ENCODE peak calls at places on chromosomes 12 and 14, in seven cellular contexts. V is GM23248, K is hepatocyte, S is PC-3, H is HCT116, A is OCI-LY7, L is GM23338. B is an unnamed sample. For H3K9me2, the result is how much of the 10 kb centered on the place peaks cover.

GRCh38 chr12:71183018-71183417 is 25.2 kb upstream of the TSPAN8 start:
- DNase-seq in H (peak), V (peak), S (peak), K (peak), L (no peak), A (no peak), B (no peak)

GRCh38 chr12:132690112-132690511 is 2.7 kb downstream of the PXMP2 start:
- DNase-seq in A (no peak), S (no peak), H (no peak), K (no peak), V (no peak), L (no peak), B (no peak)

GRCh38 chr12:105698047-105698446 is 367.6 kb downstream of the C12orf75 start:
- DNase-seq in S (no peak), K (no peak), A (no peak), V (peak), L (no peak), H (no peak), B (no peak)

GRCh38 chr14:97377550-97377949 is 580.4 kb downstream of the VRK1 start:
- DNase-seq in A (no peak), S (no peak), K (no peak), V (no peak), L (peak), H (no peak), B (no peak)

GRCh38 chr12:71371132-71371531 is 68.5 kb upstream of the LGR5 start:
- DNase-seq in H (peak), S (peak), A (no peak), V (no peak), L (peak), K (no peak), B (no peak)

GRCh38 chr14:93302688-93303581 is 29.9 kb downstream of the BTBD7 start:
- DNase-seq in K (no peak), V (no peak), S (no peak), A (no peak), H (no peak), L (no peak), B (no peak)

GRCh38 chr14:103108749-103109207 is 14.3 kb downstream of the EXOC3L4 start:
- DNase-seq in L (peak), K (no peak), H (no peak), V (peak), S (no peak), A (peak), B (peak)

GRCh38 chr14:94691658-94692029 is 78.3 kb downstream of the GSC start:
- DNase-seq in S (no peak), K (no peak), V (peak), A (no peak), L (no peak), H (no peak), B (no peak)

GRCh38 chr12:27163048-27163715 is 80.8 kb upstream of the C12orf71 start:
- DNase-seq in V (peak), S (peak), H (no peak), L (peak), A (no peak), K (no peak), B (no peak)

GRCh38 chr12:3530548-3530947 is 39.5 kb downstream of the PRMT8 start:
- DNase-seq in K (no peak), S (no peak), A (no peak), H (no peak), L (no peak), V (no peak), B (no peak)

GRCh38 chr12:100656806-100657205 is 83.3 kb downstream of the GAS2L3 start:
- DNase-seq in L (no peak), H (no peak), K (no peak), V (no peak), A (no peak), S (no peak), B (no peak)

GRCh38 chr14:21025374-21026151 is 702 bp upstream of the NDRG2 start:
- DNase-seq in A (no peak), V (no peak), H (no peak), S (no peak), K (peak), L (peak), B (no peak)

GRCh38 chr12:16352481-16352880 is 5.0 kb downstream of the MGST1 start:
- DNase-seq in S (peak), H (no peak), L (no peak), K (no peak), V (peak), A (no peak), B (no peak)

GRCh38 chr12:88242161-88242925 is 100.2 kb downstream of the TMTC3 start:
- DNase-seq in H (peak), A (no peak), S (peak), L (no peak), K (peak), V (peak), B (peak)

GRCh38 chr12:121792607-121793500 is 634 bp downstream of the RHOF start:
- DNase-seq in V (no peak), A (peak), S (peak), H (no peak), L (peak), K (peak), B (no peak)

GRCh38 chr12:117514016-117514415 is 152.6 kb upstream of the NOS1 start:
- DNase-seq in V (no peak), S (no peak), H (no peak), L (peak), A (no peak), K (no peak), B (no peak)

GRCh38 chr12:85016423-85016822 is 19.7 kb downstream of the TSPAN19 start:
- DNase-seq in K (no peak), S (peak), L (no peak), V (peak), A (no peak), H (peak), B (peak)

GRCh38 chr12:120225852-120226640 is 25.1 kb upstream of the RPLP0 start:
- DNase-seq in V (no peak), A (peak), K (no peak), L (peak), H (no peak), S (no peak), B (peak)

GRCh38 chr14:87999282-87999681 is 5.7 kb upstream of the GPR65 start:
- DNase-seq in V (no peak), S (no peak), H (no peak), A (no peak), L (no peak), K (no peak), B (no peak)

GRCh38 chr12:46933947-46934346 is 108.2 kb upstream of the SLC38A4 start:
- DNase-seq in S (peak), K (peak), L (peak), V (peak), A (peak), H (no peak), B (no peak)

GRCh38 chr14:69538766-69539165 is 35.9 kb downstream of the CCDC177 start:
- DNase-seq in A (no peak), V (no peak), L (no peak), S (no peak), K (no peak), H (no peak), B (no peak)

GRCh38 chr12:34604227-34604626 is 581.9 kb downstream of the ALG10 start:
- DNase-seq in K (no peak), S (no peak), V (no peak), A (no peak), L (no peak), H (no peak), B (no peak)

GRCh38 chr12:103780093-103780440 is 61.0 kb downstream of the NT5DC3 start:
- DNase-seq in K (no peak), V (peak), A (no peak), H (no peak), S (no peak), L (no peak), B (peak)

GRCh38 chr12:112837629-112838191 is 46.2 kb downstream of the RPH3A start:
- DNase-seq in H (no peak), K (peak), S (peak), A (no peak), L (no peak), V (peak), B (no peak)

GRCh38 chr14:23639891-23640523 is 3.8 kb downstream of the DHRS2 start:
- DNase-seq in L (no peak), K (no peak), S (no peak), H (no peak), V (peak), A (no peak), B (no peak)

GRCh38 chr14:96086032-96086431 is 46.9 kb downstream of the C14orf132 start:
- DNase-seq in K (peak), S (peak), V (peak), L (no peak), A (no peak), H (no peak), B (peak)

GRCh38 chr12:132703611-132704010 is 7.0 kb upstream of the PGAM5 start:
- DNase-seq in S (no peak), H (no peak), L (no peak), A (no peak), K (no peak), V (no peak), B (no peak)

GRCh38 chr12:98408681-98409080 is 106.7 kb upstream of the TMPO start:
- DNase-seq in V (no peak), S (no peak), H (no peak), L (no peak), A (no peak), K (no peak), B (no peak)

GRCh38 chr12:1496162-1496925 is 98.0 kb downstream of the FBXL14 start:
- DNase-seq in A (no peak), L (no peak), V (peak), K (no peak), H (no peak), S (peak), B (peak)

DNA sequence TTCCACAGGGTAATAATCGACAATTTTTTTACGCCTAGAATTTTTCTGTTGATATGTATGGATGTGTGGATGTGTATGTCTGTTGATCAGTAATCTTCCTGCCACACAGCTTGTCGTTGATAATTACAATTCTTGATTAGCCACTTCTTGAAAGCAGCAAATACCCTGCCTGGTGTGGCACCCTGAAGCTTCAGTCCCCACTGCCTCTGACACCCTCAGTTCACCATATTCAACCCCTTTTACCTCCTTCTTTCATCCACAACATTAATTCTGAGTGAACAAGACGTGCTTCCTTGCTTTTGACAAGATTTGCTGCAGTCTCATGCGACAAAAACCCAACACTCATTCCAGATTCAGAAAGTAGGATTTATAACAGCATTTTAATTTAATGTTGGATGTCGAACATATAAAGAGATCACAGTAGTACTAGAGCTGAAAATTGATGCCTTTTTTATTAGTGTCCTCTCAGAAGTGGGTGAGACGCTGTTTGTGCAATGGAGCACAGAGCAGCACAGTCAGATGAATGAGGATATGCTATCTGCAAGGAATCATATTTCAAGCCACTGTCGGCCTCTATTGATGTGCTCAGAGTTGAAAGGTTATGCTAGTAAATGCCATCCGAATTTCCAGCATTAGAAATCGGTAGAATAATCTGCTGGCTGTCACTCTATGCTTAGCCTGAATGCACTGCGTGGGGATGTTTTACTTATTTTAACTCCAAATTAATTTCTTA is 383.7 kb downstream of the EGLN3 start:
- DNase-seq in S (peak), A (no peak), L (no peak), K (no peak), V (no peak), H (no peak), B (peak)
- H3K4me2 ChIP-seq in S (peak), A (no peak), L (no peak), K (no peak), V (no peak), H (no peak), B (no peak)

GRCh38 chr12:75704208-75704607 is 192.8 kb upstream of the KRR1 start:
- DNase-seq in K (no peak), A (no peak), H (peak), S (no peak), L (no peak), V (no peak), B (no peak)

GRCh38 chr12:75702477-75703093 is 191.2 kb upstream of the KRR1 start:
- DNase-seq in S (no peak), L (no peak), H (no peak), K (no peak), A (no peak), V (no peak), B (no peak)

GRCh38 chr12:75703131-75703530 is 191.7 kb upstream of the KRR1 start:
- DNase-seq in V (no peak), K (no peak), A (no peak), S (no peak), H (no peak), L (no peak), B (no peak)

GRCh38 chr12:75705749-75706719 is 194.6 kb upstream of the KRR1 start:
- DNase-seq in S (peak), A (no peak), V (peak), L (no peak), H (peak), K (peak), B (no peak)

GRCh38 chr12:75704664-75705063 is 193.3 kb upstream of the KRR1 start:
- DNase-seq in H (peak), A (no peak), S (no peak), V (no peak), K (no peak), L (no peak), B (no peak)
- H3K9me2 ChIP-seq in H (under half), A (under half), S (under half), V (under half), K (under half), L (under half), B (under half)

GRCh38 chr12:79964100-79964627 is 29.3 kb upstream of the PPP1R12A start:
- DNase-seq in H (no peak), S (no peak), L (no peak), V (no peak), K (no peak), A (no peak), B (no peak)
- H2AFZ ChIP-seq in H (no peak), S (no peak), L (peak), V (peak), K (no peak), A (no peak), B (no peak)

GRCh38 chr14:105951399-105951798 is 425.0 kb downstream of the TMEM121 start:
- DNase-seq in A (no peak), S (no peak), H (no peak), L (no peak), V (no peak), K (no peak), B (no peak)

GRCh38 chr14:105947599-105947998 is 421.2 kb downstream of the TMEM121 start:
- DNase-seq in A (no peak), S (no peak), V (no peak), K (no peak), L (no peak), H (no peak), B (no peak)

GRCh38 chr14:105952826-105953225 is 426.4 kb downstream of the TMEM121 start:
- DNase-seq in S (no peak), H (no peak), L (no peak), A (no peak), V (no peak), K (no peak), B (no peak)

GRCh38 chr14:105952222-105952621 is 425.8 kb downstream of the TMEM121 start:
- DNase-seq in K (no peak), L (no peak), A (no peak), S (no peak), V (no peak), H (no peak), B (no peak)
- H3K4me2 ChIP-seq in K (no peak), L (no peak), A (no peak), S (no peak), V (no peak), H (no peak), B (no peak)

GRCh38 chr12:93612719-93613228 is 40.3 kb downstream of the SOCS2 start:
- DNase-seq in K (no peak), L (peak), V (no peak), S (no peak), A (no peak), H (no peak), B (no peak)
- H3K9me2 ChIP-seq in K (under half), L (under half), V (under half), S (under half), A (under half), H (under half), B (under half)

GRCh38 chr14:92105073-92105844 is 1.1 kb downstream of the ATXN3 start:
- DNase-seq in K (no peak), L (no peak), H (no peak), A (no peak), V (no peak), S (no peak), B (no peak)
- H2AFZ ChIP-seq in K (peak), L (no peak), H (no peak), A (peak), V (peak), S (peak), B (peak)

B was measured in PC-9.